ENCODE peak calls at places on chromosomes 11 and 22, in four cellular contexts. One of them, this sample, is unnamed.

GRCh38 chr11:10499452-10500262 is 41.3 kb downstream of the RNF141 start:
- DNase-seq in upper lobe of right lung: no peak
- DNase-seq in psoas muscle: no peak
- DNase-seq in cardiac muscle cell: no peak
- DNase-seq in this sample: no peak

GRCh38 chr22:44667829-44668189 is 34.2 kb upstream of the PRR5 start:
- DNase-seq in upper lobe of right lung: no peak
- DNase-seq in psoas muscle: no peak
- DNase-seq in cardiac muscle cell: no peak
- DNase-seq in this sample: no peak

GRCh38 chr11:43685483-43685882 is 4.9 kb downstream of the HSD17B12 start:
- DNase-seq in upper lobe of right lung: no peak
- DNase-seq in psoas muscle: no peak
- DNase-seq in cardiac muscle cell: no peak
- DNase-seq in this sample: no peak

GRCh38 chr22:50002791-50003190 is 9.8 kb downstream of the IL17REL start:
- DNase-seq in upper lobe of right lung: peak; percentile 37
- DNase-seq in psoas muscle: no peak
- DNase-seq in cardiac muscle cell: no peak
- DNase-seq in this sample: no peak

GRCh38 chr11:7019500-7020182 is 505 bp downstream of the ZNF214 start:
- DNase-seq in upper lobe of right lung: peak; percentile 66
- DNase-seq in psoas muscle: peak; percentile 23
- DNase-seq in cardiac muscle cell: peak; percentile 58
- DNase-seq in this sample: no peak

GRCh38 chr11:125055107-125055715 is 7.9 kb upstream of the SLC37A2 start:
- DNase-seq in upper lobe of right lung: no peak
- DNase-seq in psoas muscle: no peak
- DNase-seq in cardiac muscle cell: no peak
- DNase-seq in this sample: no peak

GRCh38 chr11:123083623-123084029 is 21.7 kb upstream of the HSPA8 start:
- DNase-seq in upper lobe of right lung: no peak
- DNase-seq in psoas muscle: peak; percentile 78
- DNase-seq in cardiac muscle cell: peak; percentile 23
- DNase-seq in this sample: peak; percentile 55

GRCh38 chr11:115322553-115323203 is 181.5 kb downstream of the CADM1 start:
- DNase-seq in upper lobe of right lung: no peak
- DNase-seq in psoas muscle: no peak
- DNase-seq in cardiac muscle cell: no peak
- DNase-seq in this sample: no peak

GRCh38 chr11:94183886-94184264 is 55.2 kb downstream of the PANX1 start:
- DNase-seq in upper lobe of right lung: peak; percentile 74
- DNase-seq in psoas muscle: no peak
- DNase-seq in cardiac muscle cell: peak; percentile 63
- DNase-seq in this sample: peak; percentile 72

GRCh38 chr11:705646-706438 is at the start of gene EPS8L2:
- DNase-seq in upper lobe of right lung: peak; percentile 89
- DNase-seq in psoas muscle: peak; percentile 34
- DNase-seq in cardiac muscle cell: no peak
- DNase-seq in this sample: no peak

GRCh38 chr11:11500744-11501487 is 120.9 kb downstream of the GALNT18 start:
- DNase-seq in upper lobe of right lung: no peak
- DNase-seq in psoas muscle: no peak
- DNase-seq in cardiac muscle cell: no peak
- DNase-seq in this sample: no peak

GRCh38 chr11:124122123-124122522 is 6.9 kb downstream of the VWA5A start:
- DNase-seq in upper lobe of right lung: no peak
- DNase-seq in psoas muscle: no peak
- DNase-seq in cardiac muscle cell: peak; percentile 23
- DNase-seq in this sample: no peak

GRCh38 chr22:22442928-22443709 is 65.4 kb downstream of the ZNF280B start:
- DNase-seq in upper lobe of right lung: no peak
- DNase-seq in psoas muscle: no peak
- DNase-seq in cardiac muscle cell: no peak
- DNase-seq in this sample: no peak

GRCh38 chr11:106391771-106392412 is 314.4 kb downstream of the AASDHPPT start:
- DNase-seq in upper lobe of right lung: no peak
- DNase-seq in psoas muscle: no peak
- DNase-seq in cardiac muscle cell: no peak
- DNase-seq in this sample: no peak
- H3K27ac ChIP-seq in upper lobe of right lung: no peak overlapping the region
- H3K27ac ChIP-seq in psoas muscle: no peak overlapping the region
- H3K27ac ChIP-seq in cardiac muscle cell: no peak overlapping the region
- H3K27ac ChIP-seq in this sample: no peak overlapping the region

GRCh38 chr22:38244106-38244505 is 28.7 kb downstream of the TMEM184B start:
- DNase-seq in upper lobe of right lung: no peak
- DNase-seq in psoas muscle: no peak
- DNase-seq in cardiac muscle cell: no peak
- DNase-seq in this sample: no peak
- H3K27ac ChIP-seq in upper lobe of right lung: no peak overlapping the region
- H3K27ac ChIP-seq in psoas muscle: no peak overlapping the region
- H3K27ac ChIP-seq in cardiac muscle cell: no peak overlapping the region
- H3K27ac ChIP-seq in this sample: no peak overlapping the region

GRCh38 chr11:13878077-13878476 is 84.4 kb upstream of the SPON1 start:
- DNase-seq in upper lobe of right lung: no peak
- DNase-seq in psoas muscle: no peak
- DNase-seq in cardiac muscle cell: no peak
- DNase-seq in this sample: no peak

GRCh38 chr11:13881176-13881680 is 81.3 kb upstream of the SPON1 start:
- DNase-seq in upper lobe of right lung: no peak
- DNase-seq in psoas muscle: no peak
- DNase-seq in cardiac muscle cell: no peak
- DNase-seq in this sample: no peak

GRCh38 chr11:13883589-13883988 is 78.9 kb upstream of the SPON1 start:
- DNase-seq in upper lobe of right lung: no peak
- DNase-seq in psoas muscle: no peak
- DNase-seq in cardiac muscle cell: no peak
- DNase-seq in this sample: no peak

GRCh38 chr11:13883042-13883441 is 79.5 kb upstream of the SPON1 start:
- DNase-seq in upper lobe of right lung: peak; percentile 75
- DNase-seq in psoas muscle: no peak
- DNase-seq in cardiac muscle cell: peak; percentile 33
- DNase-seq in this sample: no peak

DNA sequence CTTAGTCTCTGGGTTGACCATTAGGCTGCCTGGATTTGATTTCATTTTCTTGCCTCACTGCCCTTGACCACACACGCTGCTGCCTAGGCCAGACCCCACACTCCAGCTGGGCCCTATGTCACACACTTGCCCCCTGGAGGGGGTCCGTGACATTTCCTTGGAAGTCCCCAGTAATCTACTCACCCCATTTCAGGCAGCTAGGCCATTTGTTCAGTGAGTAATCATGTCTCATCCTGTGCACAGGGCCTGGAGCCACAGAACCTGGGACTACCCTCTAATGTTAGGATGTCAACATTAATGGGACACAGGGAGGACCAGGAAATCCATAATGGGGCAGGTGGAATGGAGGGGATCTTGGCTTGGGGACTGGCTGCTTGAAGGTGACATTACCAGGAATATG is 81.8 kb upstream of the SPON1 start:
- DNase-seq in upper lobe of right lung: no peak
- DNase-seq in psoas muscle: no peak
- DNase-seq in cardiac muscle cell: no peak
- DNase-seq in this sample: no peak
- H3K27ac ChIP-seq in upper lobe of right lung: no peak overlapping the region
- H3K27ac ChIP-seq in psoas muscle: no peak overlapping the region
- H3K27ac ChIP-seq in cardiac muscle cell: no peak overlapping the region
- H3K27ac ChIP-seq in this sample: no peak overlapping the region

DNA sequence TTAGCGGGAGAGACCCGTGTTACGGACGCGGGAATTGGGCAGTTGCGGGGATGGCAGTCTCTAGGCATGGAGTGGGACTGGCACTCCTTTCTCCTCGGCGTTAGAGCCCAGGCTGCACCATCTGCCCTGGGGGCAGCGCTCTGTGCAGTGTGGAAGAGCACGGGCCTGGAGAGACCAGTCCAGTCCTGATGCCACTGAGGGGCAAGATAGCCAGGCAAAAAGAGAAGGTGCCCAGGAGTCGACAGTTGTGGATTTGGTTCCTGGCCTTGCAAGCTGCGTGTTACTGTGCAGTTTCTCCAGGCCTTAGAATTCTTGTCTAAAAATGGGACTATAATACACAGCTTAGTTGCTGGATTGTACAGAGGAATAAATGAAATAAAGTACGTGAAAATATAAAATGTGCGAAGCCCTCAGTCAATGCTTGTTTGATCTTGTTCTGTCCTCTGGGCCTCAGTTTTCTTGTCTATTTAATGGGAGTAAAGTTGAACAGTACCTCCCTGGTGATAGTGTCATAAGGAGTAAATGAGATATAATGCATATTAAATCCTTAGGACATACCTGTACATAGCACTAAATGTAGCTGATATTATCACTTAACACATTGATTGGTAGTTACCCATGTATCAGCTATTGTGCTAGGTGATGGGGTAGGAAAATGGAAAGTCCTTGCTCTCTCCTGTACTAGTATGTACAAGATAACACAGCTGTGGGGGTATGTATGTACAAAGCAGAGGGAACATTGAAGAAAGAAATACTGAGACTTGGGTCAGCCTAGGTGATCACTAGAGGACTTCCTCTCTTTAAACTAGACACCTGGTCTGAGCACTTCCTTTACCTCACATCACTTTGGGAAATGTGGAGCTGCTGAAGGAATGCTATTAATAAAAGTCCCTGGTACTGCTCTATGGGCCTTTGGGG is 1.2 kb downstream of the ATXN10 start:
- DNase-seq in upper lobe of right lung: no peak
- DNase-seq in psoas muscle: no peak
- DNase-seq in cardiac muscle cell: no peak
- DNase-seq in this sample: no peak
- H3K27ac ChIP-seq in upper lobe of right lung: peak overlapping the region; percentile 88
- H3K27ac ChIP-seq in psoas muscle: peak overlapping the region; percentile 82
- H3K27ac ChIP-seq in cardiac muscle cell: peak overlapping the region; percentile 93
- H3K27ac ChIP-seq in this sample: peak overlapping the region; percentile 83

DNA sequence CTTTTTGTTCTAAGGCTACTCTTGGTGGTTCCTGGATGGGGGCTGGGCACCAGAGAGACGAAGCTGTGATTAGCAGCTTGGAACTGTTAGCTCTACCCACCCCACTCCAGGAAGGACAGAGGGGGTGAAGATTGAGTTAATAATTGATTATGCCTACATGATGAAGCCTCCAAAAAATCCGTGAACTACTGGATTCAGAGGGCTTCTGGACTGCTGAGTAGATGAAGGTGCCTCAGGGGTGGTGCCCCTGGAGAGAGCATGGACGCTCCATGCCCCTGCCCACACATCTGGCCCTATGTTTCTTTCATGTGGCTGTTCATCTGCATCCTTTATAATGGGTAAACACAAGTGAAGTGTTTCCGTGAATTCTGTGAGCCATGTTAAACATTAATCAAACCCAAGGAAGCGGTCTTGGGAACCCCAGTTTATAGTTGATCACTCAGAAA is 47.3 kb upstream of the CYP2D6 start:
- DNase-seq in upper lobe of right lung: no peak
- DNase-seq in psoas muscle: no peak
- DNase-seq in cardiac muscle cell: no peak
- DNase-seq in this sample: no peak
- H3K27ac ChIP-seq in upper lobe of right lung: no peak overlapping the region
- H3K27ac ChIP-seq in psoas muscle: no peak overlapping the region
- H3K27ac ChIP-seq in cardiac muscle cell: no peak overlapping the region
- H3K27ac ChIP-seq in this sample: no peak overlapping the region

DNA sequence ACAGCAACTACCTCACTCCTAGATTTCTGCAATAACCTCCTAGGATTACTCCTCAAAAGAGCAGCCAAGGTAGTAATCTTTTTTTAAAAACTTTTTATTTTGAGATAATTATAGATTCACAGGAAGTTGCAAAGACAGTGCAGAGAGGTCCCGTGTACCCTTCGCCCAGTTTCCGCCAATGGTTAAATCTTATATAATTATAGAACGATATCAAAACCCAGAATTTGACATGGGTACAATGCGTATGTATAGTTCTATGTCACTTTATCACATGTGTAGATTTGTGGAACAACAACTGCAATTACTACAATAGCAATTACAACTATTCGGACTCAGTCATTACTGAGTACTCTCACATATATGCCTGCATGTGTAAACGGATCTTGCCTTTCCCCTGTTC is 94.8 kb upstream of the APOA1 start:
- DNase-seq in upper lobe of right lung: no peak
- DNase-seq in psoas muscle: no peak
- DNase-seq in cardiac muscle cell: no peak
- DNase-seq in this sample: no peak
- H3K27ac ChIP-seq in upper lobe of right lung: peak overlapping the region; percentile 40
- H3K27ac ChIP-seq in psoas muscle: peak overlapping the region; percentile 40
- H3K27ac ChIP-seq in cardiac muscle cell: no peak overlapping the region
- H3K27ac ChIP-seq in this sample: no peak overlapping the region

GRCh38 chr11:34632105-34632780 is 11.3 kb downstream of the EHF start:
- DNase-seq in upper lobe of right lung: no peak
- DNase-seq in psoas muscle: peak; percentile 31
- DNase-seq in cardiac muscle cell: no peak
- DNase-seq in this sample: no peak

GRCh38 chr11:34633640-34633989 is 12.7 kb downstream of the EHF start:
- DNase-seq in upper lobe of right lung: no peak
- DNase-seq in psoas muscle: no peak
- DNase-seq in cardiac muscle cell: no peak
- DNase-seq in this sample: no peak

GRCh38 chr11:34631737-34632104 is 10.8 kb downstream of the EHF start:
- DNase-seq in upper lobe of right lung: no peak
- DNase-seq in psoas muscle: no peak
- DNase-seq in cardiac muscle cell: no peak
- DNase-seq in this sample: no peak

GRCh38 chr11:34636127-34636526 is 15.2 kb downstream of the EHF start:
- DNase-seq in upper lobe of right lung: no peak
- DNase-seq in psoas muscle: no peak
- DNase-seq in cardiac muscle cell: no peak
- DNase-seq in this sample: no peak

GRCh38 chr11:34633990-34634725 is 13.3 kb downstream of the EHF start:
- DNase-seq in upper lobe of right lung: no peak
- DNase-seq in psoas muscle: no peak
- DNase-seq in cardiac muscle cell: no peak
- DNase-seq in this sample: no peak
- H3K27ac ChIP-seq in upper lobe of right lung: peak overlapping the region; percentile 55
- H3K27ac ChIP-seq in psoas muscle: no peak overlapping the region
- H3K27ac ChIP-seq in cardiac muscle cell: no peak overlapping the region
- H3K27ac ChIP-seq in this sample: no peak overlapping the region

GRCh38 chr11:110173775-110174644 is 80.8 kb downstream of the ZC3H12C start:
- DNase-seq in upper lobe of right lung: peak; percentile 83
- DNase-seq in psoas muscle: peak; percentile 57
- DNase-seq in cardiac muscle cell: peak; percentile 80
- DNase-seq in this sample: peak; percentile 80
- H3K27ac ChIP-seq in upper lobe of right lung: peak overlapping the region; percentile 20
- H3K27ac ChIP-seq in psoas muscle: no peak overlapping the region
- H3K27ac ChIP-seq in cardiac muscle cell: no peak overlapping the region
- H3K27ac ChIP-seq in this sample: no peak overlapping the region

DNA sequence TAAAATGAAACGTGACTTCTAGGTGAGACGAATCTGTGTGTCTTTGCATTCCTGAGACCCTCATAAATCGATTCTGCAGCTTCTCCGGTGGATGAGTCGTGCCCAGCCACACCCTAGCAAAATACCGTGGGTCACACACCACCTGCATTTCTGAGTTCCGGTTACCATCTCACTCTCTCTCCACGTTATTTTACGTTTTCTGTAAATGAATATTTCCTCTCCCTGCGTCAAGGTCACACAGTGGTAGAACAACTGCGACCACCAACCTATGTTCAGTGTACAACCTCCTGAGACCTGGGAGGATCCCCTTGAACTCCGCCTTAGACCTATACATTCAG is 1.1 kb downstream of the YWHAH start:
- DNase-seq in upper lobe of right lung: no peak
- DNase-seq in psoas muscle: no peak
- DNase-seq in cardiac muscle cell: no peak
- DNase-seq in this sample: no peak
- H3K27ac ChIP-seq in upper lobe of right lung: peak overlapping the region; percentile 94
- H3K27ac ChIP-seq in psoas muscle: peak overlapping the region; percentile 96
- H3K27ac ChIP-seq in cardiac muscle cell: peak overlapping the region; percentile 98
- H3K27ac ChIP-seq in this sample: peak overlapping the region; percentile 99